ENCODE peak calls at places on chromosomes 5 and 9, in nine cellular contexts. Z is Peyer's patch; D is CD4-positive, alpha-beta T cell; Q is fibroblast of the aortic adventitia; V is activated naive CD4-positive, alpha-beta T cell treated with Interleukin-2 at 50 U/mL for 16 hours; H is activated CD4-positive, CD25-positive, alpha-beta regulatory T cell treated with anti-CD3 and anti-CD28 coated beads, Interleukin-2, amount 50 U/mL, for 72 hours; E is GM12865; A is stimulated activated CD4-positive, alpha-beta T cell treated with anti-CD3 and anti-CD28 coated beads, Interleukin-4, amount 100 ng/mL, for 24 hours; W is astrocyte of the hippocampus. U is an unnamed sample.

GRCh38 chr5:172353271-172353807 is 69.8 kb upstream of the UBTD2 start:
- DNase-seq in E (no peak), Q (peak), V (no peak), W (no peak), H (no peak), Z (no peak), A (no peak), D (no peak), U (no peak)

GRCh38 chr5:171310816-171311697 is 2.0 kb downstream of the TLX3 start:
- DNase-seq in A (no peak), Z (no peak), D (no peak), H (no peak), W (peak), V (no peak), E (no peak), Q (no peak), U (no peak)

GRCh38 chr5:73540192-73540591 is 25.2 kb downstream of the ANKRA2 start:
- DNase-seq in D (no peak), Z (no peak), V (no peak), Q (peak), W (peak), A (no peak), H (no peak), E (no peak), U (no peak)

GRCh38 chr9:35521708-35522107 is 31.8 kb downstream of the RUSC2 start:
- DNase-seq in W (peak), V (no peak), D (no peak), Q (peak), A (no peak), H (no peak), Z (no peak), E (no peak), U (no peak)

GRCh38 chr5:79774171-79774854 is 84.7 kb downstream of the CMYA5 start:
- DNase-seq in Z (no peak), A (peak), H (no peak), V (peak), W (peak), E (peak), D (no peak), Q (peak), U (no peak)

GRCh38 chr9:95857122-95857521 is 18.4 kb upstream of the ERCC6L2 start:
- DNase-seq in Z (no peak), W (peak), E (peak), A (no peak), D (no peak), Q (peak), V (no peak), H (no peak), U (no peak)

GRCh38 chr9:92807031-92807756 is 42.6 kb upstream of the BICD2 start:
- DNase-seq in Q (no peak), V (no peak), A (no peak), H (peak), D (no peak), E (no peak), Z (no peak), W (peak), U (no peak)

GRCh38 chr5:763998-764781 is 20.3 kb downstream of the ZDHHC11B start:
- DNase-seq in W (no peak), Q (no peak), A (no peak), V (peak), E (no peak), Z (no peak), H (no peak), D (no peak), U (no peak)

GRCh38 chr5:34735436-34736426 is 79.6 kb downstream of the RAI14 start:
- DNase-seq in Z (no peak), E (no peak), W (no peak), D (no peak), V (no peak), A (no peak), Q (peak), H (no peak), U (no peak)

GRCh38 chr9:81548911-81549310 is 140.4 kb downstream of the TLE1 start:
- DNase-seq in A (no peak), H (no peak), E (no peak), Z (no peak), D (no peak), W (no peak), V (no peak), Q (no peak), U (no peak)

GRCh38 chr5:116305899-116306298 is 221.1 kb downstream of the COMMD10 start:
- DNase-seq in Z (no peak), A (no peak), H (no peak), Q (no peak), V (no peak), D (no peak), W (no peak), E (no peak), U (no peak)

GRCh38 chr5:638501-639252 is 26.5 kb downstream of the CEP72 start:
- DNase-seq in Q (no peak), E (no peak), A (no peak), V (no peak), Z (no peak), D (no peak), H (no peak), W (no peak), U (no peak)

GRCh38 chr9:113219186-113219936 is 1.7 kb downstream of the FKBP15 start:
- DNase-seq in Q (no peak), W (no peak), A (no peak), D (no peak), V (no peak), Z (no peak), E (peak), H (no peak), U (no peak)

GRCh38 chr5:145531038-145531734 is 304.0 kb downstream of the PRELID2 start:
- DNase-seq in V (no peak), D (no peak), Z (no peak), W (peak), Q (peak), A (no peak), H (no peak), E (no peak), U (no peak)

GRCh38 chr9:8555767-8556500 is 756.4 kb upstream of the DMAC1 start:
- DNase-seq in W (no peak), V (no peak), A (no peak), D (no peak), E (no peak), H (no peak), Z (no peak), Q (peak), U (no peak)

GRCh38 chr5:73417307-73418035 is 31.1 kb downstream of the FOXD1 start:
- DNase-seq in E (no peak), V (no peak), H (no peak), A (no peak), D (no peak), Q (no peak), Z (no peak), W (peak), U (no peak)

GRCh38 chr5:179801304-179802206 is 5.1 kb downstream of the MGAT4B start:
- DNase-seq in W (peak), D (peak), A (peak), H (peak), Z (peak), E (peak), V (peak), Q (peak), U (no peak)

U was measured in HL-60.